ENCODE peak calls at places on chromosomes 1 and 21, in five cellular contexts. One of them, this sample, is unnamed.
A peak's percentile ranks its signal among the peaks of the same experiment; 100 is the strongest.

GRCh38 chr21:36048357-36048756 is 12.0 kb downstream of the SETD4 start:
- DNase-seq in H1: no peak
- DNase-seq in GM23248: no peak
- DNase-seq in endothelial cell of umbilical vein: no peak
- DNase-seq in keratinocyte: no peak
- DNase-seq in this sample: no peak

GRCh38 chr21:15701845-15702244 is 27.9 kb upstream of the USP25 start:
- DNase-seq in H1: no peak
- DNase-seq in GM23248: no peak
- DNase-seq in endothelial cell of umbilical vein: no peak
- DNase-seq in keratinocyte: no peak
- DNase-seq in this sample: no peak

GRCh38 chr1:98903261-98903660 is 101.4 kb downstream of the PLPPR5 start:
- DNase-seq in H1: no peak
- DNase-seq in GM23248: peak; percentile 80
- DNase-seq in endothelial cell of umbilical vein: peak; percentile 91
- DNase-seq in keratinocyte: no peak
- DNase-seq in this sample: peak; percentile 95

GRCh38 chr1:53145942-53146708 is 3.7 kb upstream of the SLC1A7 start:
- DNase-seq in H1: no peak
- DNase-seq in GM23248: peak; percentile 99
- DNase-seq in endothelial cell of umbilical vein: peak; percentile 44
- DNase-seq in keratinocyte: peak; percentile 80
- DNase-seq in this sample: peak; percentile 99

GRCh38 chr1:74650561-74650960 is 23.0 kb downstream of the ERICH3 start:
- DNase-seq in H1: no peak
- DNase-seq in GM23248: peak; percentile 16
- DNase-seq in endothelial cell of umbilical vein: no peak
- DNase-seq in keratinocyte: no peak
- DNase-seq in this sample: peak; percentile 79

GRCh38 chr1:154413177-154413576 is 8.0 kb downstream of the IL6R start:
- DNase-seq in H1: no peak
- DNase-seq in GM23248: no peak
- DNase-seq in endothelial cell of umbilical vein: no peak
- DNase-seq in keratinocyte: no peak
- DNase-seq in this sample: no peak

GRCh38 chr1:240495652-240496051 is 116.3 kb downstream of the GREM2 start:
- DNase-seq in H1: no peak
- DNase-seq in GM23248: no peak
- DNase-seq in endothelial cell of umbilical vein: no peak
- DNase-seq in keratinocyte: no peak
- DNase-seq in this sample: no peak

GRCh38 chr1:225815526-225816178 is 5.7 kb downstream of the EPHX1 start:
- DNase-seq in H1: no peak
- DNase-seq in GM23248: no peak
- DNase-seq in endothelial cell of umbilical vein: no peak
- DNase-seq in keratinocyte: no peak
- DNase-seq in this sample: no peak

GRCh38 chr1:50416150-50416527 is 7.1 kb downstream of the DMRTA2 start:
- DNase-seq in H1: peak; percentile 64
- DNase-seq in GM23248: no peak
- DNase-seq in endothelial cell of umbilical vein: no peak
- DNase-seq in keratinocyte: no peak
- DNase-seq in this sample: no peak

GRCh38 chr1:218742478-218743260 is 397.5 kb downstream of the TGFB2 start:
- DNase-seq in H1: no peak
- DNase-seq in GM23248: peak; percentile 16
- DNase-seq in endothelial cell of umbilical vein: no peak
- DNase-seq in keratinocyte: no peak
- DNase-seq in this sample: peak; percentile 72

GRCh38 chr1:228487336-228488106 is at the start of gene RNF187:
- DNase-seq in H1: peak; percentile 95
- DNase-seq in GM23248: peak; percentile 77
- DNase-seq in endothelial cell of umbilical vein: no peak
- DNase-seq in keratinocyte: no peak
- DNase-seq in this sample: peak; percentile 27

GRCh38 chr1:108862017-108862610 is 5.2 kb upstream of the AKNAD1 start:
- DNase-seq in H1: peak; percentile 10
- DNase-seq in GM23248: no peak
- DNase-seq in endothelial cell of umbilical vein: no peak
- DNase-seq in keratinocyte: no peak
- DNase-seq in this sample: no peak

GRCh38 chr1:161989108-161989507 is 34.6 kb downstream of the OLFML2B start:
- DNase-seq in H1: no peak
- DNase-seq in GM23248: peak; percentile 59
- DNase-seq in endothelial cell of umbilical vein: no peak
- DNase-seq in keratinocyte: no peak
- DNase-seq in this sample: peak; percentile 45

GRCh38 chr21:22342855-22343254 is 1344.6 kb downstream of the NCAM2 start:
- DNase-seq in H1: no peak
- DNase-seq in GM23248: no peak
- DNase-seq in endothelial cell of umbilical vein: no peak
- DNase-seq in keratinocyte: no peak
- DNase-seq in this sample: no peak

GRCh38 chr1:246417152-246417812 is 89.8 kb downstream of the SMYD3 start:
- DNase-seq in H1: no peak
- DNase-seq in GM23248: peak; percentile 76
- DNase-seq in endothelial cell of umbilical vein: peak; percentile 23
- DNase-seq in keratinocyte: no peak
- DNase-seq in this sample: peak; percentile 25

GRCh38 chr1:245710961-245711903 is 556.4 kb downstream of the KIF26B start:
- DNase-seq in H1: peak; percentile 62
- DNase-seq in GM23248: no peak
- DNase-seq in endothelial cell of umbilical vein: no peak
- DNase-seq in keratinocyte: no peak
- DNase-seq in this sample: no peak

GRCh38 chr1:88194542-88194941 is 489.5 kb upstream of the PKN2 start:
- DNase-seq in H1: no peak
- DNase-seq in GM23248: no peak
- DNase-seq in endothelial cell of umbilical vein: no peak
- DNase-seq in keratinocyte: no peak
- DNase-seq in this sample: no peak

GRCh38 chr1:15296602-15297321 is 49.7 kb downstream of the FHAD1 start:
- DNase-seq in H1: no peak
- DNase-seq in GM23248: peak; percentile 19
- DNase-seq in endothelial cell of umbilical vein: no peak
- DNase-seq in keratinocyte: no peak
- DNase-seq in this sample: peak; percentile 26

GRCh38 chr1:214403431-214403830 is 122.5 kb downstream of the SMYD2 start:
- DNase-seq in H1: no peak
- DNase-seq in GM23248: no peak
- DNase-seq in endothelial cell of umbilical vein: peak; percentile 30
- DNase-seq in keratinocyte: no peak
- DNase-seq in this sample: no peak

GRCh38 chr1:17649371-17650106 is 105.6 kb upstream of the ACTL8 start:
- DNase-seq in H1: no peak
- DNase-seq in GM23248: no peak
- DNase-seq in endothelial cell of umbilical vein: no peak
- DNase-seq in keratinocyte: no peak
- DNase-seq in this sample: no peak

GRCh38 chr1:201310986-201311355 is 27.7 kb downstream of the PKP1 start:
- DNase-seq in H1: no peak
- DNase-seq in GM23248: peak; percentile 50
- DNase-seq in endothelial cell of umbilical vein: no peak
- DNase-seq in keratinocyte: peak; percentile 99
- DNase-seq in this sample: peak; percentile 100

GRCh38 chr1:96049759-96050409 is 671.7 kb upstream of the PTBP2 start:
- DNase-seq in H1: no peak
- DNase-seq in GM23248: no peak
- DNase-seq in endothelial cell of umbilical vein: no peak
- DNase-seq in keratinocyte: no peak
- DNase-seq in this sample: no peak

GRCh38 chr1:182703539-182703938 is 19.2 kb upstream of the RGS8 start:
- DNase-seq in H1: no peak
- DNase-seq in GM23248: no peak
- DNase-seq in endothelial cell of umbilical vein: no peak
- DNase-seq in keratinocyte: no peak
- DNase-seq in this sample: no peak

GRCh38 chr1:53330819-53331218 is 2.9 kb upstream of the LRP8 start:
- DNase-seq in H1: no peak
- DNase-seq in GM23248: no peak
- DNase-seq in endothelial cell of umbilical vein: no peak
- DNase-seq in keratinocyte: no peak
- DNase-seq in this sample: no peak

GRCh38 chr1:247228133-247228532 is 27.7 kb upstream of the VN1R5 start:
- DNase-seq in H1: no peak
- DNase-seq in GM23248: peak; percentile 9
- DNase-seq in endothelial cell of umbilical vein: no peak
- DNase-seq in keratinocyte: no peak
- DNase-seq in this sample: no peak

GRCh38 chr1:110348771-110349170 is 9.6 kb downstream of the RBM15 start:
- DNase-seq in H1: no peak
- DNase-seq in GM23248: peak; percentile 40
- DNase-seq in endothelial cell of umbilical vein: no peak
- DNase-seq in keratinocyte: no peak
- DNase-seq in this sample: peak; percentile 14

GRCh38 chr1:42978317-42979036 is 19.8 kb upstream of the SLC2A1 start:
- DNase-seq in H1: peak; percentile 54
- DNase-seq in GM23248: no peak
- DNase-seq in endothelial cell of umbilical vein: peak; percentile 65
- DNase-seq in keratinocyte: no peak
- DNase-seq in this sample: no peak

GRCh38 chr21:29053011-29053553 is 20.4 kb downstream of the CCT8 start:
- DNase-seq in H1: no peak
- DNase-seq in GM23248: no peak
- DNase-seq in endothelial cell of umbilical vein: no peak
- DNase-seq in keratinocyte: no peak
- DNase-seq in this sample: no peak

GRCh38 chr21:29056005-29056404 is 17.4 kb downstream of the CCT8 start:
- DNase-seq in H1: no peak
- DNase-seq in GM23248: peak; percentile 21
- DNase-seq in endothelial cell of umbilical vein: no peak
- DNase-seq in keratinocyte: no peak
- DNase-seq in this sample: peak; percentile 57

GRCh38 chr21:29053656-29054055 is 19.8 kb downstream of the CCT8 start:
- DNase-seq in H1: no peak
- DNase-seq in GM23248: no peak
- DNase-seq in endothelial cell of umbilical vein: no peak
- DNase-seq in keratinocyte: no peak
- DNase-seq in this sample: no peak

GRCh38 chr21:29055080-29055479 is 18.4 kb downstream of the CCT8 start:
- DNase-seq in H1: no peak
- DNase-seq in GM23248: no peak
- DNase-seq in endothelial cell of umbilical vein: no peak
- DNase-seq in keratinocyte: no peak
- DNase-seq in this sample: no peak

DNA sequence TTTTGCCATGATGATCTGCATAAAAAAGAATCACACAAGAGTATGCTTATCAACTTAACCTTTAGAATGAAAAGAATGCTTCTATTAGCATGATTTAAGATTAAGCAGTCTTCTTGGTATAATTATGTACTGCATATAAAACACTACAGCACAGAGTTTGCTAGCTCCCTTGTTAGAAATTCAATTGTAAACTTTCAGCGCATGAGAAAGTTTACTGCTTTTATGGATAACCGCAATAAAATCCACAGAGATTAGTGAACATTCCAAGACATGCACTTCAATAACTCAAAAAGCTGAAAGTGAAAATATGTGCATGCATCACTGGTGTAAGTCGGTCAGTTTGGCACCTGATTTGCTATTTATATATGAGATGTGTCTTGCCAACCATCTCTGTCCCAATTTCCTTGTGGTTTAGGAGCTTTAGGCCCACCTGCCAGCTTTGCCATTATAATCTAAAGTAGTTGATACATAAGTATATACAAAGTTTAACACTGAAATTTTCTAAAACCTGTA is 16.9 kb downstream of the CCT8 start:
- DNase-seq in H1: no peak
- DNase-seq in GM23248: peak; percentile 19
- DNase-seq in endothelial cell of umbilical vein: no peak
- DNase-seq in keratinocyte: no peak
- DNase-seq in this sample: no peak
- H3K27ac ChIP-seq in H1: no peak overlapping the region
- H3K27ac ChIP-seq in GM23248: no peak overlapping the region
- H3K27ac ChIP-seq in endothelial cell of umbilical vein: no peak overlapping the region
- H3K27ac ChIP-seq in keratinocyte: no peak overlapping the region
- H3K27ac ChIP-seq in this sample: no peak overlapping the region

DNA sequence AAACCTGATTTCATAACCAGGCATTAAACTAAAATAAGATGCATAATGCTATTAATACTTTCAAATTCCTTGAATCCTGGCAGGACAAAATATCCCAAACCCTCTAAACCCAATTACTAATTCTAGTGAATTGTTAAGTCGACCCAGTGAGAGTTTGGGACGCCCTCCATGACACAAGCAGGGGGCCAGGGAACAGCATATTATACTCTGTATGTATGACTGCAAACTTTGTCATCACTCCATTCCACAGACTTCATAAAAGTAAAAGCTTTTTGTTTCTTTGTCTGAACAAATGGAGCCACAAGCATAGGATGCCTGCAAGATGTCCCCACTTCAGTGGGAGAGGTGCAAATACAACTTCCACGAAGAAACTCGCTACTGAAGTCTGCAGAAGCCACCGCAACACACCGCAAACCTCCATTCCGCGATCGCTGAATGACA is 1.2 kb downstream of the TP53BP2 start:
- DNase-seq in H1: no peak
- DNase-seq in GM23248: peak; percentile 72
- DNase-seq in endothelial cell of umbilical vein: no peak
- DNase-seq in keratinocyte: no peak
- DNase-seq in this sample: peak; percentile 36
- H4K20me1 ChIP-seq in H1: peaks cover 4% of the 10 kb centered on the region
- H4K20me1 ChIP-seq in GM23248: no peaks in the 10 kb centered on the region
- H4K20me1 ChIP-seq in endothelial cell of umbilical vein: peaks cover 2% of the 10 kb centered on the region
- H4K20me1 ChIP-seq in keratinocyte: no peaks in the 10 kb centered on the region
- H4K20me1 ChIP-seq in this sample: peaks cover 35% of the 10 kb centered on the region

DNA sequence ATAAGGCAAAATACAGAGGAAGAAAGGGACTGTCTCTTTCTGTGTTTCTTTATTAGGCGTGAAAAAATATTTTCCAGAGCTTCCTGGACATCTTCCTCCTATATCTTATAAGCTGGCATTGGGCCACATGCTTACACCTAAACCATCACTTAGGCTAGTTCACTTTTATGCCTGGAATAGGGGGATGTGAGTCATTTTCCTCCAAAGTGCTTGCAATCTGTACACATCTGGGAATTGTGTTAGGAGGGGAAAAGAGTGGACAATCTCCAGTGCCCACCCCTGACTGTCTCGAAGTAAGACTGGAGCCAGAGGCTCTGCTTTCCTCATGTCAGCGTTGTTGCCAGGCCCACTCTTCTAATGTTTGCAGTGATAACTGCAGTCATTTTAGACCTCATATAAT is 29.9 kb downstream of the GIPC2 start:
- DNase-seq in H1: no peak
- DNase-seq in GM23248: peak; percentile 37
- DNase-seq in endothelial cell of umbilical vein: peak; percentile 95
- DNase-seq in keratinocyte: no peak
- DNase-seq in this sample: peak; percentile 28
- H3K27ac ChIP-seq in H1: no peak overlapping the region
- H3K27ac ChIP-seq in GM23248: no peak overlapping the region
- H3K27ac ChIP-seq in endothelial cell of umbilical vein: peak overlapping the region; percentile 78
- H3K27ac ChIP-seq in keratinocyte: no peak overlapping the region
- H3K27ac ChIP-seq in this sample: no peak overlapping the region

DNA sequence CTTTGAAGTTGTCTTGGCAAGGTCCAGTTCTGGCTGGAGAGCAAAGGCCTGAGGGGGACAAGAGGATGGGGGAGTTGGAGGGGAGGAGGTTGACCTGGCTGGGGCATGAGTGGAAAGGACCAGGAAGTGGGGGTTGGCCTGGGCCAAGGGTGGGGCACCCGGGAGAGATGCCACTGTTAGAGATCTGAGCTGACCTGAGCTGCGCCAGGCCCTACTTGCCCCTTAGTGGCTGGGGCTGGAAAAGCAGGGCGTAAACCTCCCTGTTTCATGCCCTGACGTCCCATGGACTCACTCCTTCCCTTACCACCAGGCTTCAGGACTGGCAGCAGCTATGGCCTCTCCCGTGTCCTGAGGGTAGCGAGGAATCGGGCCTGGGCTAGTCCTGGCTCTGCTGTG is 16.9 kb downstream of the FAAH start:
- DNase-seq in H1: no peak
- DNase-seq in GM23248: no peak
- DNase-seq in endothelial cell of umbilical vein: no peak
- DNase-seq in keratinocyte: no peak
- DNase-seq in this sample: no peak
- H4K20me1 ChIP-seq in H1: no peaks in the 10 kb centered on the region
- H4K20me1 ChIP-seq in GM23248: no peaks in the 10 kb centered on the region
- H4K20me1 ChIP-seq in endothelial cell of umbilical vein: no peaks in the 10 kb centered on the region
- H4K20me1 ChIP-seq in keratinocyte: no peaks in the 10 kb centered on the region
- H4K20me1 ChIP-seq in this sample: no peaks in the 10 kb centered on the region